ENCODE peak calls at places on chromosomes 12 and 14, in seven cellular contexts. L is GM03348; S is stimulated activated CD4-positive, alpha-beta T cell treated with anti-CD3 and anti-CD28 coated beads, TNF-alpha, amount 100 ng/mL, for 48 hours; D is left lobe of liver; Q is germinal center; Y is non-pigmented ciliary epithelial cell; G is RPMI7951. B is an unnamed sample.

GRCh38 chr12:104722541-104723534 is 235.3 kb downstream of the SLC41A2 start:
- DNase-seq in D (no peak), Y (no peak), S (no peak), L (no peak), Q (no peak), G (no peak), B (no peak)

GRCh38 chr12:64186789-64187188 is 35.3 kb downstream of the KICS2 start:
- DNase-seq in G (peak; percentile 55), D (no peak), Q (no peak), Y (no peak), L (no peak), S (peak; percentile 7), B (no peak)

GRCh38 chr12:108690191-108690518 is 41.2 kb downstream of the CORO1C start:
- DNase-seq in G (no peak), S (no peak), Q (no peak), L (no peak), Y (no peak), D (no peak), B (no peak)

GRCh38 chr12:83077037-83077436 is 390.3 kb downstream of the TMTC2 start:
- DNase-seq in Y (no peak), Q (no peak), D (no peak), G (no peak), S (no peak), L (no peak), B (no peak)

GRCh38 chr12:60689137-60689536 is 1093.3 kb downstream of the SLC16A7 start:
- DNase-seq in L (no peak), S (no peak), D (no peak), Y (no peak), Q (no peak), G (no peak), B (no peak)

GRCh38 chr12:68349921-68350606 is 17.9 kb upstream of the MDM1 start:
- DNase-seq in D (no peak), G (no peak), L (no peak), Y (no peak), Q (no peak), S (no peak), B (no peak)

GRCh38 chr14:77889971-77890442 is 90.1 kb downstream of the ADCK1 start:
- DNase-seq in Y (peak; percentile 61), G (peak; percentile 18), D (no peak), S (no peak), L (peak; percentile 69), Q (no peak), B (peak; percentile 56)

GRCh38 chr12:126608607-126609175 is 1543.5 kb downstream of the AACS start:
- DNase-seq in G (no peak), S (no peak), D (no peak), L (no peak), Y (no peak), Q (no peak), B (no peak)

GRCh38 chr12:24991209-24992049 is 42.5 kb upstream of the BCAT1 start:
- DNase-seq in Y (peak; percentile 30), S (no peak), Q (peak; percentile 67), G (peak; percentile 50), D (no peak), L (peak; percentile 72), B (peak; percentile 54)

GRCh38 chr14:81656811-81657210 is 123.2 kb upstream of the SEL1L start:
- DNase-seq in Q (no peak), D (no peak), G (no peak), S (no peak), L (no peak), Y (no peak), B (no peak)

GRCh38 chr12:71014180-71014785 is 93.7 kb upstream of the PTPRR start:
- DNase-seq in S (no peak), D (no peak), L (peak; percentile 40), Q (no peak), Y (no peak), G (peak; percentile 26), B (peak; percentile 33)

GRCh38 chr12:108633534-108634224 is at the start of gene SELPLG:
- DNase-seq in S (peak; percentile 80), G (no peak), D (peak; percentile 59), Q (peak; percentile 91), Y (no peak), L (no peak), B (no peak)

GRCh38 chr12:93918262-93918661 is 230.1 kb upstream of the PLXNC1 start:
- DNase-seq in Y (peak; percentile 48), D (no peak), G (peak; percentile 79), Q (no peak), L (peak; percentile 49), S (no peak), B (peak; percentile 78)

GRCh38 chr12:120652671-120653435 is 12.4 kb downstream of the CABP1 start:
- DNase-seq in D (no peak), Q (no peak), S (no peak), L (no peak), Y (no peak), G (no peak), B (no peak)

GRCh38 chr14:52923902-52924575 is 26.8 kb downstream of the FERMT2 start:
- DNase-seq in Y (no peak), L (no peak), D (no peak), S (no peak), G (no peak), Q (no peak), B (no peak)

GRCh38 chr14:99515301-99516155 is 34.3 kb downstream of the CCNK start:
- DNase-seq in D (peak; percentile 45), S (no peak), Q (no peak), Y (no peak), L (no peak), G (no peak), B (no peak)

B was measured in AG20443.